ENCODE peak calls at places on chromosomes 7 and 10, in ten cellular contexts. G is G401; V is activated CD4-positive, CD25-positive, alpha-beta regulatory T cell treated with anti-CD3 and anti-CD28 coated beads, Interleukin-2, amount 50 U/mL, for 72 hours; X is activated naive CD4-positive, alpha-beta T cell treated with anti-CD3 and anti-CD28 coated beads, Interleukin-2, amount 50 U/mL, for 72 hours; I is mucosa of gallbladder; T is H7; K is endothelial cell; N is stimulated activated CD4-positive, alpha-beta T cell treated with anti-CD3 and anti-CD28 coated beads, TNF-alpha, amount 100 ng/mL, for 24 hours; S is HT-29; C is AG20443. L is an unnamed sample.

GRCh38 chr10:105502076-105502475 is 861.0 kb downstream of the SORCS3 start:
- DNase-seq in V (no peak), S (no peak), T (no peak), N (no peak), X (no peak), K (no peak), C (no peak), I (no peak), G (no peak), L (no peak)

GRCh38 chr10:110528224-110528997 is 30.7 kb downstream of the DUSP5 start:
- DNase-seq in X (no peak), K (no peak), G (no peak), V (peak), N (no peak), T (no peak), S (no peak), C (no peak), I (no peak), L (no peak)

GRCh38 chr10:93115661-93116383 is 42.1 kb downstream of the CYP26A1 start:
- DNase-seq in K (peak), T (peak), C (peak), G (peak), S (peak), X (peak), V (peak), I (peak), N (peak), L (peak)

GRCh38 chr10:32943854-32944661 is 14.0 kb downstream of the ITGB1 start:
- DNase-seq in X (no peak), T (peak), G (no peak), K (no peak), N (no peak), I (no peak), S (peak), C (no peak), V (no peak), L (no peak)

GRCh38 chr7:158388072-158388471 is 199.6 kb downstream of the PTPRN2 start:
- DNase-seq in X (no peak), V (no peak), I (no peak), N (no peak), C (no peak), S (no peak), G (no peak), K (no peak), T (no peak), L (no peak)

GRCh38 chr10:1738950-1739349 is 1.6 kb upstream of the ADARB2 start:
- DNase-seq in N (no peak), G (no peak), K (no peak), X (no peak), S (no peak), C (no peak), T (no peak), I (no peak), V (no peak), L (no peak)

GRCh38 chr10:22624289-22624738 is 90.1 kb downstream of the PIP4K2A start:
- DNase-seq in V (no peak), T (no peak), S (peak), C (peak), N (no peak), G (no peak), X (no peak), K (no peak), I (no peak), L (no peak)

GRCh38 chr10:110500515-110500905 is 2.8 kb downstream of the DUSP5 start:
- DNase-seq in S (no peak), T (no peak), N (no peak), X (no peak), C (peak), I (no peak), V (no peak), G (peak), K (no peak), L (no peak)

GRCh38 chr7:35555934-35556333 is 139.0 kb downstream of the HERPUD2 start:
- DNase-seq in N (no peak), G (no peak), C (no peak), S (no peak), T (no peak), X (no peak), K (no peak), V (no peak), I (no peak), L (no peak)

GRCh38 chr10:77889277-77889903 is 37.2 kb downstream of the DLG5 start:
- DNase-seq in S (peak), G (no peak), V (no peak), C (no peak), I (peak), X (no peak), T (peak), N (no peak), K (no peak), L (peak)

GRCh38 chr7:42248579-42248978 is 11.6 kb upstream of the GLI3 start:
- DNase-seq in T (no peak), I (no peak), V (no peak), N (no peak), K (no peak), G (no peak), X (no peak), S (no peak), C (no peak), L (no peak)

GRCh38 chr10:127872871-127873600 is 19.7 kb downstream of the CLRN3 start:
- DNase-seq in T (no peak), K (peak), X (no peak), V (no peak), C (no peak), N (no peak), S (peak), I (peak), G (no peak), L (no peak)

GRCh38 chr10:62085821-62086220 is 182.8 kb downstream of the RTKN2 start:
- DNase-seq in I (no peak), X (no peak), V (no peak), S (no peak), N (no peak), T (no peak), K (no peak), C (no peak), G (no peak), L (no peak)

GRCh38 chr10:103227416-103227815 is 18.3 kb upstream of the RPEL1 start:
- DNase-seq in C (no peak), V (no peak), T (no peak), N (no peak), G (no peak), S (no peak), K (no peak), I (no peak), X (no peak), L (no peak)

GRCh38 chr7:50142421-50143113 is 49.5 kb upstream of the ZPBP start:
- DNase-seq in V (no peak), G (peak), S (peak), C (peak), X (no peak), T (no peak), I (no peak), N (no peak), K (no peak), L (no peak)

GRCh38 chr10:77355844-77356243 is 281.8 kb downstream of the KCNMA1 start:
- DNase-seq in S (no peak), G (no peak), N (no peak), K (no peak), C (peak), V (no peak), T (no peak), X (no peak), I (no peak), L (no peak)

GRCh38 chr7:99210265-99210970 is 2.5 kb upstream of the KPNA7 start:
- DNase-seq in G (no peak), T (no peak), X (no peak), C (peak), I (peak), S (peak), K (no peak), V (no peak), N (no peak), L (no peak)

GRCh38 chr7:16564909-16565426 is 38.3 kb downstream of the LRRC72 start:
- DNase-seq in S (peak), N (no peak), T (peak), G (peak), X (no peak), C (peak), V (no peak), K (no peak), I (no peak), L (no peak)

GRCh38 chr7:102983602-102984001 is 70.8 kb downstream of the LRRC17 start:
- DNase-seq in G (no peak), N (no peak), V (no peak), K (no peak), S (no peak), X (no peak), C (no peak), I (no peak), T (no peak), L (no peak)